ENCODE peak calls at places on chromosomes 3 and 15, in eight cellular contexts. L, R, B, M, T, D, O and C are unnamed samples.

GRCh38 chr15:78206326-78207109 is 27.8 kb downstream of the ACSBG1 start:
- DNase-seq in T (peak), D (no peak), M (no peak), B (peak), R (no peak), L (no peak), O (peak), C (no peak)

GRCh38 chr3:42019144-42019952 is 57.4 kb upstream of the ULK4 start:
- DNase-seq in D (no peak), M (no peak), L (no peak), T (no peak), B (no peak), R (no peak), O (no peak), C (no peak)

GRCh38 chr3:47079432-47079831 is 84.5 kb downstream of the SETD2 start:
- DNase-seq in B (no peak), O (no peak), R (no peak), L (no peak), M (no peak), D (no peak), T (no peak), C (no peak)

GRCh38 chr3:148408667-148409066 is 289.0 kb upstream of the AGTR1 start:
- DNase-seq in R (no peak), B (no peak), D (no peak), M (no peak), L (no peak), T (no peak), O (no peak), C (no peak)

GRCh38 chr3:459376-459710 is 262.8 kb downstream of the CHL1 start:
- DNase-seq in B (no peak), O (no peak), T (no peak), M (no peak), D (no peak), R (no peak), L (no peak), C (no peak)

GRCh38 chr3:66423791-66424190 is 77.0 kb downstream of the LRIG1 start:
- DNase-seq in D (no peak), B (no peak), M (no peak), O (peak), L (no peak), T (no peak), R (no peak), C (no peak)

GRCh38 chr3:57971975-57972374 is 36.2 kb upstream of the FLNB start:
- DNase-seq in M (peak), D (no peak), B (no peak), O (no peak), L (no peak), R (no peak), T (peak), C (no peak)

GRCh38 chr15:20349774-20350498 is 191.7 kb downstream of the GOLGA6L6 start:
- DNase-seq in T (no peak), M (no peak), R (no peak), O (no peak), B (no peak), L (no peak), D (no peak), C (no peak)

GRCh38 chr3:125079675-125080045 is 23.9 kb upstream of the HEG1 start:
- DNase-seq in R (no peak), L (no peak), O (peak), D (no peak), M (no peak), T (peak), B (no peak), C (no peak)

GRCh38 chr15:83208357-83208661 is 686 bp upstream of the HDGFL3 start:
- DNase-seq in R (no peak), O (no peak), B (no peak), M (no peak), L (no peak), D (no peak), T (no peak), C (no peak)

GRCh38 chr15:89335289-89336041 is 841 bp upstream of the POLG start:
- DNase-seq in R (no peak), M (no peak), T (no peak), B (no peak), L (peak), O (no peak), D (no peak), C (peak)

GRCh38 chr3:122586098-122586497 is 8.6 kb downstream of the PARP15 start:
- DNase-seq in O (no peak), R (no peak), B (no peak), L (no peak), M (no peak), T (no peak), D (no peak), C (no peak)

GRCh38 chr15:62506217-62506805 is 341.2 kb upstream of the C2CD4B start:
- DNase-seq in O (peak), D (no peak), M (no peak), B (peak), R (no peak), T (peak), L (no peak), C (no peak)

GRCh38 chr15:62833671-62834070 is 208.9 kb upstream of the TPM1 start:
- DNase-seq in B (no peak), L (no peak), M (no peak), T (no peak), D (no peak), O (no peak), R (no peak), C (no peak)

GRCh38 chr3:175091426-175092114 is 232.4 kb downstream of the NAALADL2 start:
- DNase-seq in D (no peak), M (no peak), T (peak), R (no peak), B (no peak), L (no peak), O (no peak), C (no peak)